ENCODE peak calls at places on chromosome X, in six cellular contexts. R, D, E, A, X and Q are unnamed samples.
A peak's percentile ranks its signal among the peaks of the same experiment; 100 is the strongest.

GRCh38 chrX:12223650-12224049 is 85.4 kb downstream of the FRMPD4 start:
- DNase-seq in R (no peak), E (no peak), D (no peak), X (no peak), A (no peak), Q (no peak)

GRCh38 chrX:43805579-43805978 is 76.7 kb downstream of the MAOB start:
- DNase-seq in A (no peak), E (no peak), D (no peak), X (no peak), R (no peak), Q (no peak)

GRCh38 chrX:323721-324628 is 5.4 kb upstream of the GTPBP6 start:
- DNase-seq in A (peak; percentile 71), X (peak; percentile 88), R (peak; percentile 38), D (peak; percentile 34), E (no peak), Q (peak; percentile 40)

GRCh38 chrX:42684062-42684461 is 93.9 kb downstream of the PPP1R2C start:
- DNase-seq in R (no peak), X (no peak), E (no peak), D (no peak), A (no peak), Q (no peak)

GRCh38 chrX:110003167-110004156 is 548 bp downstream of the TMEM164 start:
- DNase-seq in A (no peak), D (no peak), E (no peak), X (no peak), R (no peak), Q (peak; percentile 13)

GRCh38 chrX:132488092-132488749 is 617 bp downstream of the MBNL3 start:
- DNase-seq in D (no peak), R (no peak), X (no peak), A (peak; percentile 70), E (no peak), Q (peak; percentile 46)

GRCh38 chrX:133007458-133007857 is 49.0 kb upstream of the HS6ST2 start:
- DNase-seq in E (no peak), R (no peak), D (no peak), A (no peak), X (no peak), Q (no peak)

GRCh38 chrX:16212024-16212423 is 44.7 kb downstream of the MAGEB17 start:
- DNase-seq in X (no peak), D (no peak), A (no peak), R (no peak), E (no peak), Q (no peak)

GRCh38 chrX:46912673-46913491 is 661 bp downstream of the JADE3 start:
- DNase-seq in E (peak; percentile 40), A (peak; percentile 75), D (peak; percentile 2), R (peak; percentile 70), X (peak; percentile 66), Q (peak; percentile 63)

GRCh38 chrX:39930777-39931553 is 166.8 kb downstream of the BCOR start:
- DNase-seq in X (no peak), D (no peak), R (no peak), A (no peak), E (no peak), Q (no peak)

GRCh38 chrX:155148724-155149537 is 67.3 kb upstream of the VBP1 start:
- DNase-seq in D (peak; percentile 12), E (peak; percentile 48), A (peak; percentile 17), R (no peak), X (no peak), Q (peak; percentile 39)

GRCh38 chrX:15242899-15243555 is 26.9 kb downstream of the ASB9 start:
- DNase-seq in A (peak; percentile 20), X (peak; percentile 69), D (peak; percentile 3), E (peak; percentile 56), R (no peak), Q (peak; percentile 19)

GRCh38 chrX:41895826-41896225 is 27.5 kb downstream of the CASK start:
- DNase-seq in X (no peak), A (peak; percentile 4), R (no peak), E (no peak), D (no peak), Q (no peak)

GRCh38 chrX:39899059-39899458 is 198.7 kb downstream of the BCOR start:
- DNase-seq in A (no peak), D (no peak), X (no peak), R (no peak), E (no peak), Q (no peak)

GRCh38 chrX:40201486-40201885 is 103.7 kb upstream of the BCOR start:
- DNase-seq in R (no peak), A (peak; percentile 44), E (no peak), D (peak; percentile 8), X (no peak), Q (no peak)

GRCh38 chrX:54530358-54530900 is 410 bp downstream of the GNL3L start:
- DNase-seq in R (no peak), X (no peak), D (no peak), A (peak; percentile 21), E (no peak), Q (peak; percentile 6)

GRCh38 chrX:10677490-10677889 is 57.1 kb upstream of the MID1 start:
- DNase-seq in A (no peak), D (no peak), R (no peak), E (no peak), X (no peak), Q (no peak)

GRCh38 chrX:80879143-80879542 is 69.5 kb upstream of the BRWD3 start:
- DNase-seq in A (no peak), X (peak; percentile 25), E (no peak), D (no peak), R (no peak), Q (no peak)

GRCh38 chrX:49879656-49880277 is 483 bp downstream of the USP27X start:
- DNase-seq in D (no peak), X (no peak), R (no peak), E (no peak), A (no peak), Q (no peak)

GRCh38 chrX:133254666-133255065 is 36.5 kb upstream of the TFDP3 start:
- DNase-seq in X (no peak), D (no peak), A (no peak), R (no peak), E (no peak), Q (no peak)

GRCh38 chrX:23908219-23909003 is 605 bp downstream of the CXorf58 start:
- DNase-seq in R (no peak), X (peak; percentile 58), E (no peak), A (peak; percentile 61), D (no peak), Q (peak; percentile 17)

GRCh38 chrX:149495573-149496071 is 9.5 kb downstream of the IDS start:
- DNase-seq in R (no peak), D (no peak), E (no peak), X (peak; percentile 58), A (no peak), Q (no peak)

DNA sequence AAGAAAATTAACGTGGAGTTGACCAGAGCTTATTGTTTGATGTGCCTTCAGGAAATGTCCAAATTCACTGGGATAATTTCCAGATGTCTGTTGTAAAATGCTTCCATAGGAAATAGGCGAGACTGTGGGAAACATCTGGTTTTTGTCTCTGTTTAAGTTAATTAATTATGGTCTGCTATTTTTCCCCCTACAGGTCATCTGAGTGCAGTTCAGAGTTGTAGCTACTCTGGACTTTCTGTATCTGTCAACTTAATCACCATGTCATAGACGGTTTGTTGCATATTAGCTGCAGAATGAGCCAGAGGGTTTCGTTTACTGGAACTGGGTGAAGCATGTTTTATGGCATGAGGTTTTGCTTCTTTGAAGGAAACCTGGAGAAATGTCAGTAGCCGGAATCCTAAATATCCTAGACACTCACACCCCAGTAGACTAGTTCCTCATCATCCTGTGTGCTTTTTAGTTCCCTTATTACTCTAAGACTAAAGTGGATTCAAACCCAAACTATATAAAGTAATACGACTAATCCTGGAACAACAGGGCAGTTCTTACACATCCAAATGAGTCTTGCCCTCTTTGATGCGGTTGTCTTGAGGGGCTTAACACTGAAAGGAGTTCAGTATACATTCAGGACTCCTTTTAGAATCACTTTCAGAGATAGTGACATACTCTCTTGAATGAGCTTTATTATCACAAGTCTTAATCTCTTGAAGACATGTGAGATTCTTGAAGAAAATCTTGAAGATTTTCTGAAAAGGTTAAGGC is 62.5 kb downstream of the PPEF1 start:
- DNase-seq in R (no peak), D (no peak), X (peak; percentile 15), A (no peak), E (no peak), Q (no peak)
- H3K4me1 ChIP-seq in R (no peaks in the 10 kb centered on the region), D (no peaks in the 10 kb centered on the region), X (no peaks in the 10 kb centered on the region), A (no peaks in the 10 kb centered on the region), E (no peaks in the 10 kb centered on the region), Q (no peaks in the 10 kb centered on the region)

DNA sequence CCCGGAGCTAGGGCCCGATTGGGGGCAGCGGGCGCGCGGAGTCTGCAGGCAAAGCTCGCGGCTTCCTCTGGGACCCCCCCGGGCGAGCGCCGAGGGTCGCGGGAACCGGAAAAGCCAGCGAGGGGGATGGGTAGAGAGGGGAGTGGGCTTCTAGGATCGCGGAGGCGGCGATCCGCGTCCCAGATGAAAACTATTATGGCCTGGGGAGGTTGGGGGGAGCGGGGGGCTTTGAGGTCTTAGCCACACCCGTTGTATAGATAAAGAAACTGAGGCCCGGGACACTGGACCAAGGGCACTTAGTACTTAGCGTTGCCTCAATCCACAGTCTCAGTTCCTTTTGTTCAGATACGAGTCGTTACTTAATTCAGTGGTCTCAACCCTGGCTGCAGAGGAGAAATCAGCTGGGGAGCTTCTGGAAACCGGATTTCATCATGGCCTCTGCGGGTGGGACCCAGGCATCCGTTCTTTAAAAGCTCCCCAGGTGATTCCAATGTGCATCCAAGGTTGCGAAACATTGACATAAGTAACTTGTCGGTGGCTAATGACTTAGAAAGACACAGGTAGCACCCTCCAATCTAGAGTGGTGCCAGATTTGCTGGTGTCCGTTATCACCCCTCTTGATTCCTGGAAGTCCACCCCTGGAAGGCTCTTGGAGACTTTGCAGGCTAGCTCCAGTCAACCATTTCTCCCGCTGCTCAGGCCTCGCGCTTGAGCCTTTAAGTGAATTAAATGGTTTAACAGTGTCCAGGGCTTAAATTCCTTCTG is 90.7 kb downstream of the GEMIN8 start:
- DNase-seq in X (no peak), E (no peak), A (no peak), D (no peak), R (no peak), Q (no peak)
- H3K4me3 ChIP-seq in X (peak overlapping the region; percentile 42), E (peak overlapping the region; percentile 53), A (no peak overlapping the region), D (no peak overlapping the region), R (peak overlapping the region; percentile 51), Q (no peak overlapping the region)

GRCh38 chrX:18561020-18561419 is 110.9 kb downstream of the RS1 start:
- DNase-seq in D (no peak), X (no peak), R (no peak), A (no peak), E (no peak), Q (no peak)

GRCh38 chrX:18565727-18566126 is 106.2 kb downstream of the RS1 start:
- DNase-seq in X (no peak), R (no peak), A (no peak), E (no peak), D (no peak), Q (no peak)

GRCh38 chrX:18566748-18567147 is 105.2 kb downstream of the RS1 start:
- DNase-seq in E (no peak), A (no peak), D (no peak), X (no peak), R (no peak), Q (no peak)
- H3K4me1 ChIP-seq in E (no peaks in the 10 kb centered on the region), A (no peaks in the 10 kb centered on the region), D (no peaks in the 10 kb centered on the region), X (no peaks in the 10 kb centered on the region), R (no peaks in the 10 kb centered on the region), Q (no peaks in the 10 kb centered on the region)

GRCh38 chrX:86148594-86148993 is 343 bp downstream of the DACH2 start:
- DNase-seq in R (no peak), X (peak; percentile 11), D (no peak), A (no peak), E (no peak), Q (no peak)

GRCh38 chrX:86146102-86146501 is 2.1 kb upstream of the DACH2 start:
- DNase-seq in R (no peak), A (no peak), X (no peak), D (no peak), E (no peak), Q (no peak)

GRCh38 chrX:86149089-86149488 is 838 bp downstream of the DACH2 start:
- DNase-seq in A (no peak), X (no peak), R (no peak), D (no peak), E (no peak), Q (no peak)

GRCh38 chrX:86148024-86148511 is at the start of gene DACH2:
- DNase-seq in X (peak; percentile 88), A (no peak), D (no peak), E (peak; percentile 68), R (peak; percentile 76), Q (no peak)
- H3K4me3 ChIP-seq in X (peak within 1 kb of the TSS; percentile 66), A (no peak within 1 kb of the TSS), D (no peak within 1 kb of the TSS), E (peak within 1 kb of the TSS; percentile 30), R (peak within 1 kb of the TSS; percentile 40), Q (no peak within 1 kb of the TSS)